ENCODE peak calls at places on chromosomes 13 and 19, in four cellular contexts. Z, A, H and N are unnamed samples.

GRCh38 chr13:28100149-28101121 is at the start of gene FLT3:
- DNase-seq in Z (no peak), A (no peak), H (peak; percentile 82), N (peak; percentile 72)

GRCh38 chr13:45249662-45250061 is 48.8 kb upstream of the KCTD4 start:
- DNase-seq in H (no peak), Z (no peak), A (no peak), N (no peak)

GRCh38 chr19:5125797-5126497 is 157.0 kb downstream of the KDM4B start:
- DNase-seq in Z (no peak), H (peak; percentile 67), A (no peak), N (no peak)

GRCh38 chr19:16106121-16106520 is 5.6 kb upstream of the RAB8A start:
- DNase-seq in A (no peak), Z (no peak), H (no peak), N (no peak)

GRCh38 chr19:6489278-6490061 is 7.9 kb upstream of the DENND1C start:
- DNase-seq in A (peak; percentile 71), Z (no peak), H (no peak), N (no peak)

GRCh38 chr13:67620665-67621064 is 390.5 kb upstream of the PCDH9 start:
- DNase-seq in A (no peak), H (no peak), Z (no peak), N (no peak)

GRCh38 chr19:17054746-17055145 is 20.5 kb downstream of the HAUS8 start:
- DNase-seq in Z (no peak), A (no peak), H (no peak), N (no peak)

GRCh38 chr13:80345771-80346510 is 5.0 kb upstream of the SPRY2 start:
- DNase-seq in A (no peak), Z (no peak), H (no peak), N (no peak)

GRCh38 chr19:50461066-50461875 is 15.0 kb upstream of the EMC10 start:
- DNase-seq in H (peak; percentile 84), A (peak; percentile 53), Z (peak; percentile 71), N (peak; percentile 85)

GRCh38 chr19:29429581-29429980 is 96.2 kb upstream of the VSTM2B start:
- DNase-seq in A (no peak), Z (no peak), H (no peak), N (no peak)

GRCh38 chr19:53958168-53958571 is 4.6 kb upstream of the CACNG8 start:
- DNase-seq in A (no peak), H (peak; percentile 83), Z (no peak), N (no peak)

GRCh38 chr19:29668746-29669609 is 3.7 kb downstream of the PLEKHF1 start:
- DNase-seq in Z (no peak), H (no peak), A (no peak), N (no peak)

DNA sequence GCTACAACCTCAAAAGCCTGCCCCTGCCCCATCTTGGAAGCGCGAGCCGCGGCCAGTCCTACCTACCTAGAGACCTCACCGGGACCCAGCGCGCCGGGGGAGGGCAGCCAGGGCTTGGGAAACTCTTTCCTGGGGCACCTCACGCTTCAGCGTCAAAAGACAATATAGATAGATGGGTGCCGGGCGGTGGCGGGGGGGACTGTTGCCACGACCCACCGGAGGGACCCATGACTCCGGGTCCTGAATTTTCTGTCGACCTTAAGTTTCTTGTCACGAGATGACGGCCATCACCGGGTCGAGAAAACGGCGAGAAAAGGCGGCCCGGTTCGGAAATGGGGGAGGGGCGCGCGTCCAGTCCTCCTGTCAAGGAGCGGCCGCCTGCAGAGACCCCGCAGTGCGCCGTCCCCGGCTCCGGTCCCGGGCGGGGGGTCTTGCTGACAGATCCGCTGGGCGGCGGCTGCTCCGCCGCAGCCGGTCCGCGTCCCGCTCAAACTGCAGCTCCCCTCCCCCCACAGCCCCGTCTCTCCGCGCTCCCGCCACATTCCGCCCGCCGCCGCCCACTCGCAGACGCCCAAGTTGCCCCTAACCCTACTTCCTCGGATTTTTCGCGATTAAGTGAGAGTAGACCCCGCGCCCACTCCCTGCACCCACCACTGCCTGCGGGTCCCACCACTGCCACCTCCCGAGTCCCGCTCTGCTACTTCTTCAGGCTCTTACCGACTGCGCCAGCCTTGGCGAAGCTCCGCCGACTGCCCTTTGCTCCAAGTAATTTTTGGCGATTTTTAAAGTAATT is 66.1 kb downstream of the KCNRG start:
- DNase-seq in H (peak; percentile 76), A (no peak), Z (no peak), N (peak; percentile 30)
- TF ChIP-seq SUZ12 in H (no peak), A (no peak), Z (no peak), N (no peak)

GRCh38 chr19:292951-293350 is 1.7 kb upstream of the PLPP2 start:
- DNase-seq in A (no peak), H (no peak), Z (no peak), N (no peak)

GRCh38 chr19:294341-294818 is 3.2 kb upstream of the PLPP2 start:
- DNase-seq in A (no peak), Z (no peak), H (peak; percentile 58), N (no peak)

GRCh38 chr19:292281-292884 is 1.2 kb upstream of the PLPP2 start:
- DNase-seq in Z (no peak), A (no peak), H (no peak), N (no peak)

GRCh38 chr19:294819-295686 is 3.9 kb upstream of the PLPP2 start:
- DNase-seq in H (peak; percentile 91), A (no peak), Z (no peak), N (peak; percentile 57)

DNA sequence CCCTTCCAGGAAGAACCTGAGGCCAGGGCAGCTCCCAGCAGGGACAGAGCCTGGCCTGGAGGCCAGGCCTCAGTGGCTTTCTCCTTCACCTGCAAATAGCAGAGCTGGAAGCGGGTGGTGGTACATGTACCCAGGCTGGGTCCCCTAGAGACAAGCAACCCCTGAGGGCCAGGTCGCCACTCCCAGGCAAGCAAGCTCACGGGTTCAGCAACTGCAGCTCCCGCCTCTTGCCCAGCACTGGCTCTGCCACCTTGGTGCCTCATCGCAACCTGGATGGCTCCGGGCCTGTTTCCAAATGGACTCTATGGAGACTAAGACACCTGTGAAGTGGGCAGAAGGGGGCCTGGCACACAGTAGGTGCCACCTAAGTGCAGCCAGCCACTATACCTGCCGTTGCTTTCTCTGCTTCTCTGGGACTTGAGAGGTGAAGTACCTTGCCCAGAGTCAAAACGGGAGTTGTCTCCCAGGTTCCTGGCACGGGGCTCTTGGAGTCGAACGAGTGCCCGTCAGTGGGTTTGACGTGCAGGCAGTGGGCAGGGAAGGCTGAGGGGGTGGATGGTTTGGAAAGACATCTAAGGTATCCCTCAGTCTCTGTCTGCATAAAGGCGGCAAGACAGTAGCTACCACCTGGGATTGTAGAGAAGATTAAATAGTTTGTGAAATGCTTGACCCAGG is 2.4 kb upstream of the PLPP2 start:
- DNase-seq in H (no peak), Z (no peak), A (no peak), N (no peak)
- TF ChIP-seq SP1 in H (no peak), Z (no peak), A (no peak), N (no peak)

GRCh38 chr19:9786819-9787218 is 18.3 kb upstream of the ZNF846 start:
- DNase-seq in H (no peak), A (no peak), Z (no peak), N (no peak)
- TF ChIP-seq SUZ12 in H (no peak), A (no peak), Z (no peak), N (no peak)

GRCh38 chr19:1027953-1028902 is 1.8 kb downstream of the CNN2 start:
- DNase-seq in A (no peak), H (peak; percentile 77), Z (peak; percentile 83), N (no peak)
- TF ChIP-seq SP1 in A (no peak), H (no peak), Z (no peak), N (no peak)